ENCODE peak calls at places on chromosomes 5 and 9, in seven cellular contexts. Z is GM20000, A is HEK293T, S is NCI-H1105, L is iris pigment epithelial cell, P is Daoy, F is NCI-H774. J is an unnamed sample.

GRCh38 chr5:148856009-148856367 is 29.6 kb downstream of the ADRB2 start:
- DNase-seq in Z (no peak), A (no peak), S (no peak), L (no peak), P (no peak), F (no peak), J (no peak)

GRCh38 chr5:159884917-159885620 is 31.2 kb upstream of the ADRA1B start:
- DNase-seq in Z (no peak), A (no peak), S (no peak), L (no peak), P (no peak), F (no peak), J (no peak)

GRCh38 chr9:130867556-130867955 is 29.1 kb downstream of the QRFP start:
- DNase-seq in Z (no peak), A (no peak), S (no peak), L (no peak), P (no peak), F (no peak), J (no peak)

GRCh38 chr5:102617857-102618187 is 119.0 kb upstream of the SLCO6A1 start:
- DNase-seq in Z (no peak), A (no peak), S (no peak), L (no peak), P (no peak), F (no peak), J (no peak)

GRCh38 chr5:135377751-135378680 is 21.0 kb downstream of the MACROH2A1 start:
- DNase-seq in Z (no peak), A (no peak), S (no peak), L (no peak), P (no peak), F (no peak), J (no peak)

GRCh38 chr5:173734716-173735115 is 118.3 kb upstream of the BOD1 start:
- DNase-seq in Z (no peak), A (no peak), S (no peak), L (no peak), P (no peak), F (no peak), J (no peak)

GRCh38 chr5:168877132-168877895 is 298.1 kb upstream of the PANK3 start:
- DNase-seq in Z (no peak), A (no peak), S (no peak), L (no peak), P (no peak), F (no peak), J (no peak)

GRCh38 chr5:68922172-68922987 is 171.4 kb upstream of the SLC30A5 start:
- DNase-seq in Z (no peak), A (no peak), S (no peak), L (no peak), P (no peak), F (no peak), J (no peak)

GRCh38 chr5:172435362-172436077 is 18.8 kb downstream of the SH3PXD2B start:
- DNase-seq in Z (no peak), A (no peak), S (no peak), L (no peak), P (no peak), F (no peak), J (no peak)

GRCh38 chr9:137757613-137758029 is 120.0 kb upstream of the CACNA1B start:
- DNase-seq in Z (peak), A (no peak), S (no peak), L (peak), P (peak), F (no peak), J (no peak)

GRCh38 chr5:36646507-36647023 is 40.2 kb downstream of the SLC1A3 start:
- DNase-seq in Z (no peak), A (no peak), S (no peak), L (no peak), P (no peak), F (no peak), J (no peak)

GRCh38 chr5:133235696-133236426 is 184.0 kb downstream of the HSPA4 start:
- DNase-seq in Z (no peak), A (no peak), S (no peak), L (peak), P (no peak), F (no peak), J (no peak)

GRCh38 chr5:109945097-109945678 is 255.5 kb downstream of the MAN2A1 start:
- DNase-seq in Z (no peak), A (no peak), S (no peak), L (no peak), P (no peak), F (no peak), J (no peak)

J was measured in foreskin melanocyte.